ENCODE peak calls at places on chromosomes 16 and 17, in five cellular contexts. One of them, this sample, is unnamed. For H3K4me1, the result is how much of the 10 kb centered on the place peaks cover.

GRCh38 chr17:58332720-58333395 is 4.3 kb upstream of the TSPOAP1 start:
- DNase-seq in mucosa of descending colon: peak
- DNase-seq in right atrium auricular region: no peak
- DNase-seq in pancreas: no peak
- DNase-seq in fibroblast of lung: no peak
- DNase-seq in this sample: no peak

GRCh38 chr16:50172195-50172922 is 19.3 kb downstream of the TENT4B start:
- DNase-seq in mucosa of descending colon: no peak
- DNase-seq in right atrium auricular region: no peak
- DNase-seq in pancreas: no peak
- DNase-seq in fibroblast of lung: no peak
- DNase-seq in this sample: no peak

GRCh38 chr17:75152971-75153853 is 1.1 kb downstream of the JPT1 start:
- DNase-seq in mucosa of descending colon: peak
- DNase-seq in right atrium auricular region: no peak
- DNase-seq in pancreas: no peak
- DNase-seq in fibroblast of lung: peak
- DNase-seq in this sample: peak

GRCh38 chr17:35087731-35088646 is 24.5 kb upstream of the RFFL start:
- DNase-seq in mucosa of descending colon: peak
- DNase-seq in right atrium auricular region: peak
- DNase-seq in pancreas: peak
- DNase-seq in fibroblast of lung: peak
- DNase-seq in this sample: peak

GRCh38 chr17:77881545-77881944 is 77.0 kb upstream of the TNRC6C start:
- DNase-seq in mucosa of descending colon: peak
- DNase-seq in right atrium auricular region: peak
- DNase-seq in pancreas: no peak
- DNase-seq in fibroblast of lung: peak
- DNase-seq in this sample: peak

GRCh38 chr17:29615492-29616299 is 7.0 kb downstream of the CORO6 start:
- DNase-seq in mucosa of descending colon: peak
- DNase-seq in right atrium auricular region: peak
- DNase-seq in pancreas: peak
- DNase-seq in fibroblast of lung: peak
- DNase-seq in this sample: peak

GRCh38 chr17:30176845-30177244 is 58.7 kb downstream of the SLC6A4 start:
- DNase-seq in mucosa of descending colon: no peak
- DNase-seq in right atrium auricular region: no peak
- DNase-seq in pancreas: no peak
- DNase-seq in fibroblast of lung: no peak
- DNase-seq in this sample: no peak

GRCh38 chr17:14755002-14755401 is 454.1 kb downstream of the HS3ST3B1 start:
- DNase-seq in mucosa of descending colon: no peak
- DNase-seq in right atrium auricular region: no peak
- DNase-seq in pancreas: no peak
- DNase-seq in fibroblast of lung: peak
- DNase-seq in this sample: no peak

GRCh38 chr16:55495616-55496289 is 13.1 kb upstream of the LPCAT2 start:
- DNase-seq in mucosa of descending colon: no peak
- DNase-seq in right atrium auricular region: no peak
- DNase-seq in pancreas: no peak
- DNase-seq in fibroblast of lung: peak
- DNase-seq in this sample: peak

GRCh38 chr16:51237861-51238378 is 86.8 kb upstream of the SALL1 start:
- DNase-seq in mucosa of descending colon: no peak
- DNase-seq in right atrium auricular region: no peak
- DNase-seq in pancreas: no peak
- DNase-seq in fibroblast of lung: no peak
- DNase-seq in this sample: no peak

GRCh38 chr17:71983828-71984227 is 137.0 kb upstream of the SOX9 start:
- DNase-seq in mucosa of descending colon: no peak
- DNase-seq in right atrium auricular region: no peak
- DNase-seq in pancreas: no peak
- DNase-seq in fibroblast of lung: no peak
- DNase-seq in this sample: peak

GRCh38 chr16:82878466-82878865 is 251.7 kb downstream of the CDH13 start:
- DNase-seq in mucosa of descending colon: no peak
- DNase-seq in right atrium auricular region: no peak
- DNase-seq in pancreas: no peak
- DNase-seq in fibroblast of lung: no peak
- DNase-seq in this sample: no peak

GRCh38 chr17:45847747-45848146 is 3.1 kb downstream of the SPPL2C start:
- DNase-seq in mucosa of descending colon: no peak
- DNase-seq in right atrium auricular region: no peak
- DNase-seq in pancreas: no peak
- DNase-seq in fibroblast of lung: no peak
- DNase-seq in this sample: no peak

GRCh38 chr16:47644166-47644565 is 183.0 kb downstream of the PHKB start:
- DNase-seq in mucosa of descending colon: no peak
- DNase-seq in right atrium auricular region: no peak
- DNase-seq in pancreas: no peak
- DNase-seq in fibroblast of lung: peak
- DNase-seq in this sample: peak

GRCh38 chr17:28972437-28972836 is 21.1 kb upstream of the PHF12 start:
- DNase-seq in mucosa of descending colon: no peak
- DNase-seq in right atrium auricular region: no peak
- DNase-seq in pancreas: no peak
- DNase-seq in fibroblast of lung: no peak
- DNase-seq in this sample: peak

GRCh38 chr17:79044462-79044861 is 20.5 kb downstream of the C1QTNF1 start:
- DNase-seq in mucosa of descending colon: no peak
- DNase-seq in right atrium auricular region: no peak
- DNase-seq in pancreas: no peak
- DNase-seq in fibroblast of lung: no peak
- DNase-seq in this sample: no peak

GRCh38 chr17:49439673-49440571 is 25.2 kb upstream of the PHB1 start:
- DNase-seq in mucosa of descending colon: no peak
- DNase-seq in right atrium auricular region: no peak
- DNase-seq in pancreas: no peak
- DNase-seq in fibroblast of lung: no peak
- DNase-seq in this sample: peak

GRCh38 chr17:49494937-49495841 is at the start of gene NGFR:
- DNase-seq in mucosa of descending colon: peak
- DNase-seq in right atrium auricular region: no peak
- DNase-seq in pancreas: no peak
- DNase-seq in fibroblast of lung: no peak
- DNase-seq in this sample: peak

GRCh38 chr17:37744961-37745800 is at the start of gene HNF1B:
- DNase-seq in mucosa of descending colon: peak
- DNase-seq in right atrium auricular region: no peak
- DNase-seq in pancreas: peak
- DNase-seq in fibroblast of lung: no peak
- DNase-seq in this sample: no peak

GRCh38 chr16:56643080-56643778 is 4.8 kb downstream of the MT1A start:
- DNase-seq in mucosa of descending colon: peak
- DNase-seq in right atrium auricular region: peak
- DNase-seq in pancreas: peak
- DNase-seq in fibroblast of lung: peak
- DNase-seq in this sample: peak

GRCh38 chr17:42202159-42202558 is 7.9 kb upstream of the GHDC start:
- DNase-seq in mucosa of descending colon: no peak
- DNase-seq in right atrium auricular region: no peak
- DNase-seq in pancreas: peak
- DNase-seq in fibroblast of lung: no peak
- DNase-seq in this sample: no peak

GRCh38 chr17:21392257-21392656 is 16.1 kb downstream of the KCNJ12 start:
- DNase-seq in mucosa of descending colon: no peak
- DNase-seq in right atrium auricular region: no peak
- DNase-seq in pancreas: no peak
- DNase-seq in fibroblast of lung: no peak
- DNase-seq in this sample: no peak

GRCh38 chr17:4420692-4421131 is 13.0 kb upstream of the SPNS3 start:
- DNase-seq in mucosa of descending colon: no peak
- DNase-seq in right atrium auricular region: peak
- DNase-seq in pancreas: no peak
- DNase-seq in fibroblast of lung: peak
- DNase-seq in this sample: peak

GRCh38 chr17:869067-869466 is 86.9 kb downstream of the MRM3 start:
- DNase-seq in mucosa of descending colon: no peak
- DNase-seq in right atrium auricular region: peak
- DNase-seq in pancreas: no peak
- DNase-seq in fibroblast of lung: peak
- DNase-seq in this sample: peak

GRCh38 chr16:17370233-17371013 is 100.3 kb downstream of the XYLT1 start:
- DNase-seq in mucosa of descending colon: peak
- DNase-seq in right atrium auricular region: no peak
- DNase-seq in pancreas: no peak
- DNase-seq in fibroblast of lung: peak
- DNase-seq in this sample: peak

GRCh38 chr16:67666538-67667433 is at the start of the genes C16orf86 and ENKD1:
- DNase-seq in mucosa of descending colon: peak
- DNase-seq in right atrium auricular region: peak
- DNase-seq in pancreas: peak
- DNase-seq in fibroblast of lung: peak
- DNase-seq in this sample: peak

GRCh38 chr16:67667434-67667816 is 811 bp downstream of the C16orf86 start:
- DNase-seq in mucosa of descending colon: no peak
- DNase-seq in right atrium auricular region: no peak
- DNase-seq in pancreas: no peak
- DNase-seq in fibroblast of lung: no peak
- DNase-seq in this sample: no peak

GRCh38 chr16:67664871-67665270 is 1.7 kb downstream of the ENKD1 start:
- DNase-seq in mucosa of descending colon: no peak
- DNase-seq in right atrium auricular region: no peak
- DNase-seq in pancreas: peak
- DNase-seq in fibroblast of lung: no peak
- DNase-seq in this sample: no peak

GRCh38 chr16:67665598-67665997 is 952 bp downstream of the ENKD1 start:
- DNase-seq in mucosa of descending colon: no peak
- DNase-seq in right atrium auricular region: no peak
- DNase-seq in pancreas: no peak
- DNase-seq in fibroblast of lung: no peak
- DNase-seq in this sample: no peak

GRCh38 chr16:67666032-67666537 is 465 bp downstream of the ENKD1 start:
- DNase-seq in mucosa of descending colon: no peak
- DNase-seq in right atrium auricular region: no peak
- DNase-seq in pancreas: peak
- DNase-seq in fibroblast of lung: peak
- DNase-seq in this sample: peak
- H3K4me1 ChIP-seq in mucosa of descending colon: under half
- H3K4me1 ChIP-seq in right atrium auricular region: under half
- H3K4me1 ChIP-seq in pancreas: under half
- H3K4me1 ChIP-seq in fibroblast of lung: under half
- H3K4me1 ChIP-seq in this sample: under half

DNA sequence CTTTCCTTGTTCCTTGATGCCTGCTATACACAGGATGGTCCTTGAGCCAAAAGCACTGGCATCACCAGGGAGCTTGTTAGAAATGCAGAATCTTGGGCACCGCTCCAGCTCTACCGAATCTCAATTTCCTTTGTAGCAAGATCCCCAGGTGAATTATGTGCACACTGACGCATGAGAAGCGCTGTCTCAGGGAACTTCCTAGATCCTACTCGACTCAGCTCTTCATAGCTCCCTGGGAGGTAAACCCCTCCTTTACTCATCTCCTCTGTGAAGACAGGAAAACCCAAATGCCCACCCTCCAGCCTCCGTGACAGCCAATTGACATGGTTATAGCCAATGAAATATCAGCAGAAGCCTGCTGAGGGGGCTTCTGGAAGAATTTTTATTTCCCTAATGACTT is 4.1 kb downstream of the USP31 start:
- DNase-seq in mucosa of descending colon: no peak
- DNase-seq in right atrium auricular region: no peak
- DNase-seq in pancreas: no peak
- DNase-seq in fibroblast of lung: no peak
- DNase-seq in this sample: no peak
- H3K4me1 ChIP-seq in mucosa of descending colon: under half
- H3K4me1 ChIP-seq in right atrium auricular region: half or more
- H3K4me1 ChIP-seq in pancreas: under half
- H3K4me1 ChIP-seq in fibroblast of lung: under half
- H3K4me1 ChIP-seq in this sample: under half

GRCh38 chr17:40329981-40330794 is 21.2 kb downstream of the RARA start:
- DNase-seq in mucosa of descending colon: peak
- DNase-seq in right atrium auricular region: no peak
- DNase-seq in pancreas: peak
- DNase-seq in fibroblast of lung: no peak
- DNase-seq in this sample: peak
- H3K4me1 ChIP-seq in mucosa of descending colon: half or more
- H3K4me1 ChIP-seq in right atrium auricular region: half or more
- H3K4me1 ChIP-seq in pancreas: under half
- H3K4me1 ChIP-seq in fibroblast of lung: half or more
- H3K4me1 ChIP-seq in this sample: half or more

GRCh38 chr16:88970539-88971065 is 6.4 kb downstream of the CBFA2T3 start:
- DNase-seq in mucosa of descending colon: no peak
- DNase-seq in right atrium auricular region: no peak
- DNase-seq in pancreas: peak
- DNase-seq in fibroblast of lung: no peak
- DNase-seq in this sample: no peak

GRCh38 chr16:88971371-88972097 is 5.5 kb downstream of the CBFA2T3 start:
- DNase-seq in mucosa of descending colon: peak
- DNase-seq in right atrium auricular region: no peak
- DNase-seq in pancreas: peak
- DNase-seq in fibroblast of lung: no peak
- DNase-seq in this sample: no peak

GRCh38 chr16:88968589-88969280 is 8.3 kb downstream of the CBFA2T3 start:
- DNase-seq in mucosa of descending colon: peak
- DNase-seq in right atrium auricular region: no peak
- DNase-seq in pancreas: peak
- DNase-seq in fibroblast of lung: no peak
- DNase-seq in this sample: no peak

GRCh38 chr16:88969361-88969831 is 7.6 kb downstream of the CBFA2T3 start:
- DNase-seq in mucosa of descending colon: peak
- DNase-seq in right atrium auricular region: no peak
- DNase-seq in pancreas: peak
- DNase-seq in fibroblast of lung: no peak
- DNase-seq in this sample: no peak

GRCh38 chr16:88970095-88970494 is 6.9 kb downstream of the CBFA2T3 start:
- DNase-seq in mucosa of descending colon: peak
- DNase-seq in right atrium auricular region: no peak
- DNase-seq in pancreas: no peak
- DNase-seq in fibroblast of lung: no peak
- DNase-seq in this sample: no peak
- H3K4me1 ChIP-seq in mucosa of descending colon: under half
- H3K4me1 ChIP-seq in right atrium auricular region: under half
- H3K4me1 ChIP-seq in pancreas: under half
- H3K4me1 ChIP-seq in fibroblast of lung: under half
- H3K4me1 ChIP-seq in this sample: under half

GRCh38 chr17:81336296-81336929 is 41.3 kb upstream of the SLC38A10 start:
- DNase-seq in mucosa of descending colon: no peak
- DNase-seq in right atrium auricular region: no peak
- DNase-seq in pancreas: peak
- DNase-seq in fibroblast of lung: no peak
- DNase-seq in this sample: no peak
- H3K4me1 ChIP-seq in mucosa of descending colon: under half
- H3K4me1 ChIP-seq in right atrium auricular region: under half
- H3K4me1 ChIP-seq in pancreas: under half
- H3K4me1 ChIP-seq in fibroblast of lung: under half
- H3K4me1 ChIP-seq in this sample: under half

GRCh38 chr16:57995721-57996405 is 4.6 kb downstream of the ZNF319 start:
- DNase-seq in mucosa of descending colon: no peak
- DNase-seq in right atrium auricular region: no peak
- DNase-seq in pancreas: no peak
- DNase-seq in fibroblast of lung: no peak
- DNase-seq in this sample: no peak
- H3K4me1 ChIP-seq in mucosa of descending colon: under half
- H3K4me1 ChIP-seq in right atrium auricular region: under half
- H3K4me1 ChIP-seq in pancreas: under half
- H3K4me1 ChIP-seq in fibroblast of lung: under half
- H3K4me1 ChIP-seq in this sample: under half

This sample was measured in GM23248.